ENCODE peak calls at places on chromosomes 1 and 21, in six cellular contexts. C is uterus, S is ACHN, G is fibroblast of pulmonary artery, P is AG04450, E is endothelial cell. K is an unnamed sample.

GRCh38 chr1:6485937-6486250 is 5.6 kb downstream of the PLEKHG5 start:
- DNase-seq in C (no peak), S (no peak), G (no peak), P (no peak), E (no peak), K (no peak)

GRCh38 chr1:175129644-175129996 is 62.0 kb downstream of the TNN start:
- DNase-seq in C (no peak), S (no peak), G (no peak), P (no peak), E (no peak), K (no peak)

GRCh38 chr1:21339402-21340229 is 49.4 kb upstream of the ECE1 start:
- DNase-seq in C (no peak), S (no peak), G (no peak), P (no peak), E (no peak), K (no peak)

GRCh38 chr1:37393173-37393572 is 81.2 kb upstream of the ZC3H12A start:
- DNase-seq in C (no peak), S (no peak), G (no peak), P (no peak), E (no peak), K (no peak)

GRCh38 chr1:117928881-117929339 is 511 bp downstream of the GDAP2 start:
- DNase-seq in C (peak), S (peak), G (peak), P (peak), E (peak), K (peak)

GRCh38 chr1:200153277-200154055 is 126.0 kb downstream of the NR5A2 start:
- DNase-seq in C (no peak), S (no peak), G (no peak), P (no peak), E (no peak), K (no peak)

GRCh38 chr1:67214420-67215174 is 48.3 kb downstream of the IL23R start:
- DNase-seq in C (peak), S (peak), G (peak), P (no peak), E (peak), K (no peak)

GRCh38 chr21:16408280-16408669 is 678.5 kb downstream of the USP25 start:
- DNase-seq in C (no peak), S (no peak), G (no peak), P (no peak), E (no peak), K (no peak)

GRCh38 chr1:83779565-83779964 is 219.4 kb downstream of the TTLL7 start:
- DNase-seq in C (no peak), S (no peak), G (no peak), P (no peak), E (no peak), K (no peak)

GRCh38 chr1:78047131-78047530 is 1.4 kb downstream of the GIPC2 start:
- DNase-seq in C (no peak), S (no peak), G (no peak), P (no peak), E (no peak), K (no peak)

GRCh38 chr1:244836135-244836521 is 670 bp downstream of the COX20 start:
- DNase-seq in C (no peak), S (peak), G (peak), P (no peak), E (peak), K (no peak)

GRCh38 chr1:169086603-169087455 is 19.7 kb upstream of the ATP1B1 start:
- DNase-seq in C (no peak), S (no peak), G (peak), P (no peak), E (no peak), K (no peak)

GRCh38 chr1:149845416-149845815 is 54.0 kb upstream of the BOLA1 start:
- DNase-seq in C (no peak), S (no peak), G (no peak), P (no peak), E (no peak), K (no peak)

GRCh38 chr1:24323281-24323680 is 4.1 kb downstream of the GRHL3 start:
- DNase-seq in C (no peak), S (no peak), G (no peak), P (no peak), E (no peak), K (no peak)

GRCh38 chr1:41900611-41901444 is 17.9 kb downstream of the HIVEP3 start:
- DNase-seq in C (no peak), S (peak), G (peak), P (no peak), E (no peak), K (no peak)

GRCh38 chr1:50973875-50974617 is 4.0 kb downstream of the CDKN2C start:
- DNase-seq in C (no peak), S (peak), G (no peak), P (no peak), E (no peak), K (no peak)

GRCh38 chr1:197649188-197649587 is 126.1 kb downstream of the DENND1B start:
- DNase-seq in C (no peak), S (no peak), G (no peak), P (no peak), E (no peak), K (no peak)

GRCh38 chr1:192363177-192363576 is 46.4 kb downstream of the RGS21 start:
- DNase-seq in C (no peak), S (no peak), G (no peak), P (no peak), E (no peak), K (no peak)

GRCh38 chr1:51341876-51342496 is 11.6 kb upstream of the TTC39A start:
- DNase-seq in C (no peak), S (no peak), G (no peak), P (no peak), E (no peak), K (no peak)

GRCh38 chr1:156601122-156601830 is at the start of gene GPATCH4:
- DNase-seq in C (peak), S (peak), G (peak), P (peak), E (peak), K (peak)

GRCh38 chr1:164637461-164638375 is 78.7 kb downstream of the PBX1 start:
- DNase-seq in C (peak), S (peak), G (peak), P (peak), E (no peak), K (no peak)

GRCh38 chr1:58754683-58755467 is 29.0 kb downstream of the JUN start:
- DNase-seq in C (no peak), S (no peak), G (no peak), P (no peak), E (no peak), K (no peak)

GRCh38 chr21:26844258-26845065 is 747 bp downstream of the ADAMTS1 start:
- DNase-seq in C (peak), S (peak), G (peak), P (no peak), E (peak), K (peak)

GRCh38 chr1:206591236-206591635 is 21.0 kb downstream of the EIF2D start:
- DNase-seq in C (no peak), S (no peak), G (peak), P (no peak), E (no peak), K (no peak)

GRCh38 chr1:11611928-11612327 is 42.3 kb downstream of the FBXO2 start:
- DNase-seq in C (no peak), S (no peak), G (no peak), P (no peak), E (no peak), K (no peak)

GRCh38 chr1:152774875-152775274 is at the start of gene LCE1F:
- DNase-seq in C (no peak), S (no peak), G (no peak), P (no peak), E (no peak), K (no peak)

K was measured in ureter.